ENCODE peak calls at places on chromosome 19, in four cellular contexts. One of them, this sample, is unnamed.

GRCh38 chr19:676343-677105 is at the start of gene FSTL3:
- DNase-seq in thyroid gland: no peak
- DNase-seq in uterus: peak; percentile 58
- DNase-seq in thoracic aorta: no peak
- DNase-seq in this sample: no peak

GRCh38 chr19:33878912-33879810 is 82.5 kb downstream of the KCTD15 start:
- DNase-seq in thyroid gland: peak; percentile 35
- DNase-seq in thoracic aorta: no peak
- DNase-seq in uterus: no peak
- DNase-seq in this sample: no peak

GRCh38 chr19:5801796-5802616 is 2.9 kb upstream of the NRTN start:
- DNase-seq in uterus: no peak
- DNase-seq in thoracic aorta: no peak
- DNase-seq in thyroid gland: no peak
- DNase-seq in this sample: no peak

GRCh38 chr19:41872775-41873647 is 4.1 kb upstream of the CD79A start:
- DNase-seq in uterus: no peak
- DNase-seq in thyroid gland: peak; percentile 75
- DNase-seq in thoracic aorta: no peak
- DNase-seq in this sample: no peak

GRCh38 chr19:21848706-21849105 is 12.7 kb upstream of the ZNF43 start:
- DNase-seq in uterus: no peak
- DNase-seq in thyroid gland: no peak
- DNase-seq in thoracic aorta: no peak
- DNase-seq in this sample: no peak

GRCh38 chr19:41548954-41549688 is 26.8 kb upstream of the CEACAM21 start:
- DNase-seq in uterus: no peak
- DNase-seq in thoracic aorta: no peak
- DNase-seq in thyroid gland: peak; percentile 9
- DNase-seq in this sample: no peak

GRCh38 chr19:30712428-30713151 is 340.4 kb downstream of the ZNF536 start:
- DNase-seq in thyroid gland: no peak
- DNase-seq in thoracic aorta: no peak
- DNase-seq in uterus: no peak
- DNase-seq in this sample: no peak

GRCh38 chr19:6005321-6006069 is 27.6 kb upstream of the RANBP3 start:
- DNase-seq in thyroid gland: no peak
- DNase-seq in uterus: no peak
- DNase-seq in thoracic aorta: no peak
- DNase-seq in this sample: no peak

GRCh38 chr19:3220576-3220975 is 3.9 kb upstream of the CELF5 start:
- DNase-seq in uterus: no peak
- DNase-seq in thyroid gland: no peak
- DNase-seq in thoracic aorta: no peak
- DNase-seq in this sample: no peak

GRCh38 chr19:34482380-34483250 is 1.1 kb downstream of the WTIP start:
- DNase-seq in thoracic aorta: no peak
- DNase-seq in thyroid gland: peak; percentile 33
- DNase-seq in uterus: no peak
- DNase-seq in this sample: no peak

GRCh38 chr19:47507031-47507430 is 7.8 kb downstream of the NAPA start:
- DNase-seq in thyroid gland: peak; percentile 62
- DNase-seq in uterus: no peak
- DNase-seq in thoracic aorta: no peak
- DNase-seq in this sample: no peak

GRCh38 chr19:30076751-30077670 is 135.0 kb downstream of the URI1 start:
- DNase-seq in thyroid gland: no peak
- DNase-seq in thoracic aorta: no peak
- DNase-seq in uterus: no peak
- DNase-seq in this sample: no peak

GRCh38 chr19:42683917-42684513 is 56.3 kb downstream of the PSG3 start:
- DNase-seq in thoracic aorta: no peak
- DNase-seq in thyroid gland: no peak
- DNase-seq in uterus: no peak
- DNase-seq in this sample: no peak

GRCh38 chr19:46447824-46448223 is 19.1 kb upstream of the PNMA8C start:
- DNase-seq in uterus: no peak
- DNase-seq in thoracic aorta: no peak
- DNase-seq in thyroid gland: no peak
- DNase-seq in this sample: no peak

GRCh38 chr19:4052114-4052992 is 14.3 kb downstream of the ZBTB7A start:
- DNase-seq in uterus: peak; percentile 47
- DNase-seq in thyroid gland: no peak
- DNase-seq in thoracic aorta: no peak
- DNase-seq in this sample: peak; percentile 46

GRCh38 chr19:7625763-7626372 is 3.5 kb downstream of the XAB2 start:
- DNase-seq in thyroid gland: no peak
- DNase-seq in thoracic aorta: no peak
- DNase-seq in uterus: no peak
- DNase-seq in this sample: no peak

DNA sequence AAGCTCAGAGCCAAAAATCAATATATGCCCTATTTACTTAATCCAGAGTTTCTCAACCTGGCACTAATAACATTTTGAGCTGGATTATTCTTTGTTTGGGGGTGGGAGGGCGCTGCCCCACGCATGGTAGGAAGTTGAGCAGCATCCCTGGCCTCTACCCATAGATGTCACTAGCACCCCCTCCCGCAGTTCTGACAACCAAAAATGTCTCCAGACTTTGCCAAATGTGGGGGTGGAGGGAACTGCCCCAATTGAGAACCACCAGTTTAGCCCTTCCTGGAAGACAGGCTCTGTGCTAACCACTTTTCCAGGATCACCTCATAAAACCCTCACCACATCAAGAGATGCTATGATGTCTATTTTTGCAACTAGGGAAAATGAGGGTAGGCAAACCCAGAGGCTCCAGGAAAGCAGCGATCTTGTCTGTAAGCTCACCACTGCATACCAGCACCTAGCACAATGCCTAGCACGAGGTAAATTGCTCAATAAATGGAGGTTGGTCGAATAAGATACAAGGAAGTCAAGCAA is 1.1 kb downstream of the TRIR start:
- DNase-seq in uterus: no peak
- DNase-seq in thoracic aorta: no peak
- DNase-seq in thyroid gland: no peak
- DNase-seq in this sample: no peak
- TF ChIP-seq CTCF in uterus: no peak
- TF ChIP-seq CTCF in thoracic aorta: no peak
- TF ChIP-seq CTCF in thyroid gland: no peak
- TF ChIP-seq CTCF in this sample: no peak

DNA sequence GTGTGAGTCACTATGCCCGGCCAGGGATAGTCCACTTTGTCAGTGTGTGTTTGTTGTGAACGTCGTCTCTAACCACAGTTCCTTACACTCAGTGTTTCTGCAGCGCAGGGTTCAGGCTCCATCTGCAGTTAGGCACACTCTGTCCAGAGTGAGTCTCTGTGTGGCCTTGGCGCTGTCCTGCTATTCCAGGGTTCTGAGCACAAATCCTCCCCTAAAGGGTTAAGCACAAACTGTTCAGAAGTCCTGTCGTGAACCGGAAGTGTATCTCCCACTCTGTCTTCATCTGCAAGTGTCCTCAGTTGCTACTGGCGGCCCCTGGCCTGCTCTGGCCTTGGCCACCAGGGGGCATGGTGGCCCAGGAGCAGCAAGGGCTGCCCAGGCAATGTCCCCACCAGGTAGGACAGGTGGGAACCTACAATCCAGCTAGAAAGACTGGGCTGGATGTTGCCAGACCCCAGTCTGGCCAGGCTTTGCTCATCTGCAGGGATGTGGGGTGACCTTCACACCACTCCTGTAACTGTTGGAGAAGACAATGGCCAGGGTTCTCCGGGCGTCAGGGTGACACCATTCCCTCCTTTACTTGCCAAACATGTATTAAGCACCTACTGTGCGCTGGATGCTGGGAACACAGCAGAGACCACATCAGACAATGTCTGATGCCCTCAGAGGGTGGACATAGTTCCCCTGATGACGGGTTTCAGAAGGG is 38.6 kb upstream of the GATAD2A start:
- DNase-seq in uterus: peak; percentile 53
- DNase-seq in thyroid gland: peak; percentile 81
- DNase-seq in thoracic aorta: no peak
- DNase-seq in this sample: no peak
- H3K4me3 ChIP-seq in uterus: no peak overlapping the region
- H3K4me3 ChIP-seq in thyroid gland: no peak overlapping the region
- H3K4me3 ChIP-seq in thoracic aorta: peak overlapping the region; percentile 8
- H3K4me3 ChIP-seq in this sample: no peak overlapping the region

DNA sequence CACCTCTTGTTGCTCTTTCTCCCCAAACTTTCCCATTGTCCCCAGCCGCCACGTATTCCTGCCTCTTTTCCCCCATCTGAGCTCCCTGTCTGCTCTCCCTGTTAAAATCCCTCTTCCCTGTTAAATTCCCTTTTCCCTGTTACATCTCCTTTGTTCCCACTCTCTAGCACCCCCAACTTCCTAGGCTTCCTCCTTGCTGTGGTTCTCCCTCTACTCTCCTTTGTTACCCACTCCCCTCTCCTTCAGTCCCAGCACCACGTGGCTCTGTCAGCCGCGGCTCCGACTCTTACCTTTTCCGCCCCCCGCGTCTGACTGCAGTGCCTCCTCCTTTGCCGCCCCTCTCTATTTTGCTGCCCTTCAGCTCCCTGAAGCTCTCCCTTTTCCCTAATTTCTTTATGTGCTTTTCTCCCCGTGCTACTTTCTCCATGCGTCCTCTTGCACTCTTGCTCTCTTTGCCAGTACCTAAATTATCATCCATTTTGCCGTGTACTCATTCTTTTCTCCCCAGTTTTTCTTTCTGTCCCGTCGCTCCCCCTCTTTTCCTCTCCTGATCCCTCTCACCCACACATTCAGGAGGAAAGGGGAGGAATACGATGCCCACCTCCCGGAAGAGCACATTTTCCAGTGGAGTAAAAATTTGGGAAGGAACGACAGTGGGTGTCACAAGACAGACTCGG is 986 bp downstream of the ZNF616 start:
- DNase-seq in uterus: peak; percentile 16
- DNase-seq in thoracic aorta: no peak
- DNase-seq in thyroid gland: peak; percentile 32
- DNase-seq in this sample: no peak
- TF ChIP-seq CTCF in uterus: no peak
- TF ChIP-seq CTCF in thoracic aorta: no peak
- TF ChIP-seq CTCF in thyroid gland: no peak
- TF ChIP-seq CTCF in this sample: no peak

DNA sequence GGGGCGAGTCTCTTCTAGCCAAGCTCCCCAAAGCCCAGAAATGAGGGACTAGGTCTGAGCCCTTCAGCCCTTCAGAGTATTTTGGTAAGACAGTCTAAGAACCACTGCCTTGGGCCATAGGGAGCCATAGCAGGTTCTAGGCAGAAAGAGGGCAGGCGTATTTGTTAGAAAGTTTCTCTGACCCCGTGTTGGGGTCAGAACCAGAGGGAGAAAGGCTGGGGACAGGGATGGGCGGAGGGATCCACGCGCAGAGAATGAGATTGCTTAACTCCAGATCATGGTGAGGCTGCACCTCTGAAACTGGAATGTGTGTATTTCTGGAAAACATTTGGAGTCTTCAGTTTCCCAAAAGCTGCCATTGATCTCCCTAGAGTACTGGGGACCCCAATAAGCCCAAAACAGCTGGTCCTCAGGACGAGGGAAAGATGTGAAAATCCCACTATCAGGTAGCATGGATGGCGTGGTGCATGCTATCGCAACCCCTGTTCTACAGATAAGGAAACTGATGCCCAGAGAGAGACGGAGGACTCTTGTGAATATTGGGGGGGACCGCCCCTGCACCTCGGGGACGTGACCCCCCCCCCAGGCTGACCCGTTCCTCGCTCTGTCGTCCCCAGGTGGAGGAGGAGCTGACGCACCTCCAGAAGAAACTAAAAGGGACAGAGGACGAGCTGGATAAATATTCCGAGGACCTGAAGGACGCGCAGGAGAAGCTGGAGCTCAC is 703 bp upstream of the TPM4 start:
- DNase-seq in thoracic aorta: no peak
- DNase-seq in thyroid gland: no peak
- DNase-seq in uterus: no peak
- DNase-seq in this sample: no peak
- H3K4me3 ChIP-seq in thoracic aorta: peak overlapping the region; percentile 94
- H3K4me3 ChIP-seq in thyroid gland: peak overlapping the region; percentile 98
- H3K4me3 ChIP-seq in uterus: peak overlapping the region; percentile 100
- H3K4me3 ChIP-seq in this sample: peak overlapping the region; percentile 98

GRCh38 chr19:58400916-58401824 is 5.7 kb downstream of the RNF225 start:
- DNase-seq in thyroid gland: peak; percentile 100
- DNase-seq in thoracic aorta: peak; percentile 97
- DNase-seq in uterus: peak; percentile 100
- DNase-seq in this sample: peak; percentile 100
- TF ChIP-seq CTCF in thyroid gland: no peak
- TF ChIP-seq CTCF in thoracic aorta: no peak
- TF ChIP-seq CTCF in uterus: no peak
- TF ChIP-seq CTCF in this sample: no peak

DNA sequence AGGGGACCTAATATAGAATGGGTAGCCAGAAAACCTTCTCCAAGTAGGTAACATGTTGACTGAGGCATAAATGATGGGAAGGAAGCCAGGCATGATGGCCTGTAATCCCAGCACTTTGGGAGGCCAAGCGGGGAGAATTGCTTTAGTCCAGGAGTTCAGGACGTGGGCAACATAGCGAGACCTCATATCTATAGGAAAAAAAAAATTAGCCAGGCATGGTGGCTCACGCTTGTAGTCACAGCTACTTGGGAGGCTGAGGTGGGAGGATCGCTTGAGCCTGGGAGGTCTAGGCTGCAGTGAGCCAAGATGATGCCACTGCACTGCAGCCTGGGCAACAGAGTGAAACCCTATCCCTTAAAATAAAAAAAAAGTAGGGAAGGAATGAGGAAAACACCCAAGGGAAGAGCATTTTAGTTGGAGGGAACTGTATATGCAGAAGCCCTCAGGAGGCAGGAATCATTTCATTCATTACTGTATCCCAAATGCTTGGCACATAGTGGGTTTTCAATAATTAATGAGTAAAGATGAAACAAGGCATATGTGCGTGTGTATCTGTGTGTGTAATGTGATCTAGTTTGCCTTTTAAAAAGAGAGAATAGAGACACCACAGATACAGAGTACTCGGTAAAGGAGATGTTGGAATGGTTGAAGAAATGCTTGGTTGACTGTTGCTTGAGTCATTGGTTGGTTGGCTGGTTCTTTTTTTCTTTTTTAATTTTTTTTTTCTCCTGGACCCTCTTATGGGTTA is 2.2 kb upstream of the NUP62 start:
- DNase-seq in thoracic aorta: no peak
- DNase-seq in thyroid gland: no peak
- DNase-seq in uterus: no peak
- DNase-seq in this sample: no peak
- H3K4me3 ChIP-seq in thoracic aorta: no peak overlapping the region
- H3K4me3 ChIP-seq in thyroid gland: no peak overlapping the region
- H3K4me3 ChIP-seq in uterus: no peak overlapping the region
- H3K4me3 ChIP-seq in this sample: no peak overlapping the region

GRCh38 chr19:37313335-37313627 is 57.6 kb upstream of the ZNF527 start:
- DNase-seq in thyroid gland: no peak
- DNase-seq in uterus: no peak
- DNase-seq in thoracic aorta: no peak
- DNase-seq in this sample: no peak

GRCh38 chr19:37304190-37304883 is 66.6 kb upstream of the ZNF527 start:
- DNase-seq in thoracic aorta: no peak
- DNase-seq in uterus: peak; percentile 49
- DNase-seq in thyroid gland: peak; percentile 64
- DNase-seq in this sample: no peak

GRCh38 chr19:37304884-37305255 is 66.0 kb upstream of the ZNF527 start:
- DNase-seq in thoracic aorta: no peak
- DNase-seq in uterus: no peak
- DNase-seq in thyroid gland: no peak
- DNase-seq in this sample: no peak

GRCh38 chr19:37306383-37306963 is 64.4 kb upstream of the ZNF527 start:
- DNase-seq in uterus: no peak
- DNase-seq in thyroid gland: no peak
- DNase-seq in thoracic aorta: no peak
- DNase-seq in this sample: peak; percentile 49

GRCh38 chr19:37309834-37310575 is 60.9 kb upstream of the ZNF527 start:
- DNase-seq in thyroid gland: no peak
- DNase-seq in thoracic aorta: no peak
- DNase-seq in uterus: no peak
- DNase-seq in this sample: no peak
- TF ChIP-seq CTCF in thyroid gland: no peak
- TF ChIP-seq CTCF in thoracic aorta: no peak
- TF ChIP-seq CTCF in uterus: no peak
- TF ChIP-seq CTCF in this sample: no peak